ENCODE peak calls at places on chromosomes 7 and 10, in ten cellular contexts. Y is endodermal cell, G is fibroblast of lung, T is A549, U is heart left ventricle, V is psoas muscle, H is Panc1, K is GM20000, Q is MM.1S, P is fibroblast of mammary gland. Z is an unnamed sample.

GRCh38 chr7:28432105-28432504 is 19.8 kb downstream of the CREB5 start:
- DNase-seq in Y (no peak), G (no peak), T (no peak), U (no peak), V (peak), H (no peak), K (no peak), Q (no peak), P (peak), Z (no peak)

GRCh38 chr7:20021834-20022233 is 195.3 kb downstream of the MACC1 start:
- DNase-seq in Y (no peak), G (peak), T (no peak), U (no peak), V (no peak), H (no peak), K (no peak), Q (peak), P (no peak), Z (no peak)

GRCh38 chr7:92830532-92831110 is 5.8 kb downstream of the CDK6 start:
- DNase-seq in Y (no peak), G (peak), T (no peak), U (no peak), V (no peak), H (no peak), K (no peak), Q (no peak), P (no peak), Z (no peak)

GRCh38 chr7:38147005-38147404 is 31.0 kb upstream of the STARD3NL start:
- DNase-seq in Y (no peak), G (no peak), T (peak), U (no peak), V (no peak), H (no peak), K (no peak), Q (no peak), P (peak), Z (no peak)

GRCh38 chr10:34504534-34504933 is 310.6 kb downstream of the PARD3 start:
- DNase-seq in Y (peak), G (peak), T (peak), U (no peak), V (no peak), H (no peak), K (no peak), Q (no peak), P (peak), Z (no peak)

GRCh38 chr10:99941942-99942835 is 67.6 kb downstream of the DNMBP start:
- DNase-seq in Y (no peak), G (peak), T (no peak), U (no peak), V (no peak), H (no peak), K (no peak), Q (no peak), P (peak), Z (no peak)

GRCh38 chr10:12835709-12836108 is 165.8 kb downstream of the CCDC3 start:
- DNase-seq in Y (no peak), G (peak), T (no peak), U (no peak), V (peak), H (no peak), K (no peak), Q (no peak), P (peak), Z (no peak)

GRCh38 chr10:124594240-124594639 is 132.6 kb downstream of the LHPP start:
- DNase-seq in Y (no peak), G (no peak), T (no peak), U (no peak), V (no peak), H (no peak), K (no peak), Q (no peak), P (no peak), Z (no peak)

GRCh38 chr10:9853405-9854010 is 1164.2 kb upstream of the CELF2 start:
- DNase-seq in Y (no peak), G (peak), T (no peak), U (no peak), V (no peak), H (no peak), K (no peak), Q (no peak), P (no peak), Z (no peak)

GRCh38 chr10:72790216-72790990 is 98.5 kb downstream of the MCU start:
- DNase-seq in Y (no peak), G (no peak), T (no peak), U (no peak), V (no peak), H (no peak), K (no peak), Q (no peak), P (no peak), Z (no peak)

GRCh38 chr7:11551470-11551869 is 280.5 kb downstream of the THSD7A start:
- DNase-seq in Y (no peak), G (no peak), T (no peak), U (no peak), V (no peak), H (no peak), K (no peak), Q (no peak), P (no peak), Z (no peak)

GRCh38 chr10:64465653-64466052 is 944.5 kb downstream of the REEP3 start:
- DNase-seq in Y (no peak), G (no peak), T (no peak), U (no peak), V (no peak), H (no peak), K (no peak), Q (no peak), P (no peak), Z (no peak)

GRCh38 chr10:112959207-112959838 is 9.3 kb downstream of the TCF7L2 start:
- DNase-seq in Y (no peak), G (peak), T (peak), U (no peak), V (no peak), H (no peak), K (no peak), Q (no peak), P (peak), Z (no peak)

GRCh38 chr7:105594034-105594433 is 12.7 kb upstream of the EFCAB10 start:
- DNase-seq in Y (peak), G (no peak), T (no peak), U (no peak), V (no peak), H (no peak), K (no peak), Q (peak), P (no peak), Z (no peak)
- TF ChIP-seq CTCF in Y (peak), G (no peak), T (no peak), U (no peak), V (no peak), H (no peak), K (no peak), Q (peak), P (peak), Z (no peak)

DNA sequence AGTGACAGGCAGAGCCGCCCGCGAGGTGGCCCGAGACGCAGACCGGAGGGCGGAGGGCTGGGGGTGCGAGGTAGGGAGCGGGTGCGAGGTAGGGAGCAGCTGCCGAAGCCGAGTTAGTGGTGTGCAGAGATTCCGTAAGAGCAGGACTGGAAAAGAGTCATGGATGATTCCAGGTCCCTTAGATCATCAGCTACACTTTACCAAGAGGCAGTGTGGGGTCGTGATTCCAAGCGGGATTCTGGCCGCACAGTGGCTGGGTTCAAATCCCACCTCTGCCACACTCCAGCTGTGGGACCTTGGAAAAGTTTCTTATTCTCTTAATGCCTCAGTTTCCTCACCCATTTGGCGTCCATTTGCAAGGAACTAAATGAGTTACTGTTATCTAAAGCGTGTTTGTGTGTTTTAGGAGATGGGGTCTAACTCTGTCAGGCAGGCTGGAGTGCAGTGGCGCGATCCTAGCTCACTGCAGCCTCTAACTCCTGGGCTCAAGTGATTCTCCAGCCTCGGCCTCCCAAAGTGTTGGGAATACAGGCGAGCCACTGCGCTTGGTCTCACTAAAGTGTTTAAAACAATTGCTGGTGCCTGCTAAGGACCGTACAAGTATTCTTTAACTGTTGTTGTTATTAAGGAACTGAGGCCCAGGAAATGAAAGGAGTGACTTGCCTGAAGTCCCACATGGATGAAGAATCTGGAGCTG is 1.1 kb downstream of the NDUFB2 start:
- DNase-seq in Y (no peak), G (peak), T (no peak), U (no peak), V (no peak), H (no peak), K (no peak), Q (no peak), P (peak), Z (no peak)
- TF ChIP-seq CTCF in Y (no peak), G (no peak), T (no peak), U (no peak), V (no peak), H (no peak), K (no peak), Q (peak), P (no peak), Z (no peak)

GRCh38 chr10:69884686-69885085 is 83.0 kb downstream of the COL13A1 start:
- DNase-seq in Y (no peak), G (no peak), T (no peak), U (no peak), V (no peak), H (no peak), K (no peak), Q (no peak), P (no peak), Z (no peak)

GRCh38 chr10:69883680-69884375 is 82.1 kb downstream of the COL13A1 start:
- DNase-seq in Y (no peak), G (no peak), T (no peak), U (peak), V (no peak), H (no peak), K (no peak), Q (no peak), P (peak), Z (no peak)

GRCh38 chr10:69881202-69881601 is 79.5 kb downstream of the COL13A1 start:
- DNase-seq in Y (no peak), G (no peak), T (no peak), U (no peak), V (no peak), H (no peak), K (no peak), Q (no peak), P (no peak), Z (no peak)

GRCh38 chr10:69885379-69886156 is 83.9 kb downstream of the COL13A1 start:
- DNase-seq in Y (no peak), G (no peak), T (no peak), U (no peak), V (no peak), H (no peak), K (no peak), Q (no peak), P (no peak), Z (no peak)

GRCh38 chr10:69883256-69883655 is 81.5 kb downstream of the COL13A1 start:
- DNase-seq in Y (peak), G (no peak), T (peak), U (peak), V (no peak), H (no peak), K (peak), Q (no peak), P (no peak), Z (no peak)
- TF ChIP-seq CTCF in Y (peak), G (no peak), T (no peak), U (no peak), V (no peak), H (no peak), K (no peak), Q (no peak), P (no peak), Z (no peak)

DNA sequence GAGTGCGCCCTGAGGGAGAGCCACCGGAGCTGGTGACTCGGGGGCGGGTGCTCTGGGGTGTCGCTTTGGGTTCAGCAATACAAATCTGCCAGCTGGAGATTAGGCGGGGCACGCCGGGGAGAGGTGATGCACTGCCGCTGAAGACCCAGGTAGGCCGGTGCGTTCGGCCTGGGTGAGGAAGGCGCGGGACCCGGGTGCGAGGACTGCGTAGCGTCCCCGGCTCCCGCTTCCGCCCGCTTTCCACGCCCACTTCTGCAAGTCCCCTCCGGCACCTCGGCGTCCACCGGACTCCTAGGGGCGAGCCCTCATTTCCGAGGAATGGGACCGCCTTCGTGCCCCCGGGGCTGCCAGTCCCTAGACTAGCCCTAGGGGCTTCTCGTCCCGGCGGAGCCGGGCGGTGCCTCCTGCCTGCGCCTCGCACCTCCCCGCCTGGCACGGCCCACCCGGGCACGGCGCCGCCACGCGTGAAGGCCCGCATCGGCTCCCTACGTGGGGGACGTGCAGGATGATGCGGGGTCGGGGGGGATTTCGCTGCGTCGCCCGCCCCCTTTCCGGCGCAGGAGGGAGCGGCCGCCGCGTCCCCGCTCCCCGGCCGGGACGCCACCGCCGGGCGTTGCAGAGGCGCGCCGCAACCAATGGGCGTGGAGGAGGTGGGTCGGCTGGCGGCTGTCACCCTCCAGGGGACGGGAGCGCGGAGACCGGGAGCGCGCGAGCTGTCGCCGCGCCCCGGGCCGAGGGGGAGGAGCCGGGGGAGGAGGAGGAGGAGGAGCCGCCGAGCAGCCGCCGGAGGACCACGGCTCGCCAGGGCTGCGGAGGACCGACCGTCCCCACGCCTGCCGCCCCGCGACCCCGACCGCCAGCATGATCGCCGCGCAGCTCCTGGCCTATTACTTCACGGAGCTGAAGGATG is 40.0 kb downstream of the HK1 start:
- DNase-seq in Y (peak), G (peak), T (peak), U (peak), V (peak), H (no peak), K (peak), Q (peak), P (peak), Z (peak)
- TF ChIP-seq CTCF in Y (peak), G (no peak), T (no peak), U (no peak), V (no peak), H (no peak), K (no peak), Q (no peak), P (no peak), Z (no peak)